ENCODE peak calls at places on chromosomes 4 and X, in nine cellular contexts. V is stomach, X is RWPE1, F is iPS-NIHi11, E is GM13976, L is ureter, I is EL, T is cardiac fibroblast, Z is left lung. U is an unnamed sample.

GRCh38 chr4:85829276-85830051 is 354.5 kb downstream of the ARHGAP24 start:
- DNase-seq in F (no peak), X (no peak), L (no peak), I (no peak), V (no peak), T (no peak), E (no peak), Z (no peak), U (no peak)

GRCh38 chrX:20547649-20548051 is 280.9 kb upstream of the RPS6KA3 start:
- DNase-seq in F (peak; percentile 5), Z (no peak), I (peak; percentile 10), X (no peak), L (no peak), E (no peak), T (peak; percentile 54), V (no peak), U (no peak)

GRCh38 chr4:55887594-55887993 is 34.1 kb downstream of the EXOC1 start:
- DNase-seq in Z (no peak), T (peak; percentile 4), F (peak; percentile 19), X (no peak), V (no peak), L (no peak), I (no peak), E (no peak), U (no peak)

GRCh38 chrX:150933945-150934350 is 35.5 kb upstream of the CD99L2 start:
- DNase-seq in I (no peak), Z (no peak), V (no peak), T (no peak), E (no peak), X (no peak), L (no peak), F (no peak), U (no peak)

GRCh38 chr4:89586864-89587263 is 250.1 kb downstream of the SNCA start:
- DNase-seq in Z (no peak), F (no peak), T (peak; percentile 35), I (no peak), X (peak; percentile 16), V (no peak), E (no peak), L (no peak), U (no peak)

GRCh38 chr4:188387134-188387791 is 248.0 kb downstream of the TRIML1 start:
- DNase-seq in Z (no peak), L (no peak), T (peak; percentile 28), X (peak; percentile 41), I (no peak), F (peak; percentile 26), E (no peak), V (no peak), U (no peak)

GRCh38 chr4:100188829-100189228 is 1.4 kb downstream of the DDIT4L start:
- DNase-seq in X (no peak), F (no peak), T (no peak), I (no peak), V (no peak), L (no peak), E (no peak), Z (no peak), U (no peak)

GRCh38 chr4:17336524-17336941 is 175.4 kb downstream of the QDPR start:
- DNase-seq in E (peak; percentile 57), V (no peak), X (peak; percentile 31), T (peak; percentile 33), Z (no peak), F (no peak), L (no peak), I (no peak), U (peak; percentile 75)

GRCh38 chrX:106249706-106250379 is 81.7 kb downstream of the PWWP3B start:
- DNase-seq in F (no peak), E (no peak), V (no peak), Z (no peak), I (no peak), X (no peak), L (no peak), T (peak; percentile 43), U (no peak)

GRCh38 chr4:102042843-102043802 is 252.6 kb downstream of the BANK1 start:
- DNase-seq in X (no peak), I (no peak), F (no peak), L (no peak), V (no peak), E (no peak), Z (no peak), T (no peak), U (no peak)

GRCh38 chr4:168955674-168956073 is 54.4 kb downstream of the CBR4 start:
- DNase-seq in T (peak; percentile 4), Z (no peak), I (no peak), X (no peak), L (no peak), V (no peak), E (no peak), F (no peak), U (no peak)

GRCh38 chr4:101018836-101019235 is 328.5 kb downstream of the PPP3CA start:
- DNase-seq in L (no peak), V (no peak), F (no peak), T (no peak), E (peak; percentile 51), I (no peak), Z (no peak), X (no peak), U (no peak)

GRCh38 chr4:142901166-142901662 is 55.1 kb upstream of the INPP4B start:
- DNase-seq in V (no peak), Z (no peak), I (peak; percentile 46), E (no peak), T (peak; percentile 2), L (no peak), X (no peak), F (no peak), U (no peak)

GRCh38 chrX:136179133-136179532 is 31.8 kb downstream of the FHL1 start:
- DNase-seq in Z (no peak), E (no peak), X (no peak), L (no peak), T (no peak), I (no peak), F (no peak), V (no peak), U (no peak)

GRCh38 chr4:129144755-129145206 is 48.8 kb downstream of the C4orf33 start:
- DNase-seq in X (no peak), E (no peak), F (no peak), T (peak; percentile 10), V (no peak), Z (no peak), L (no peak), I (no peak), U (no peak)

GRCh38 chrX:9148626-9149385 is 114.9 kb upstream of the FAM9B start:
- DNase-seq in F (peak; percentile 14), V (no peak), T (peak; percentile 62), L (no peak), X (peak; percentile 17), I (peak; percentile 80), Z (no peak), E (no peak), U (no peak)

GRCh38 chr4:154314248-154314647 is 177.4 kb downstream of the DCHS2 start:
- DNase-seq in V (no peak), Z (no peak), L (no peak), E (no peak), T (peak; percentile 40), F (no peak), X (no peak), I (peak; percentile 4), U (no peak)

GRCh38 chr4:22389240-22389871 is 126.5 kb downstream of the ADGRA3 start:
- DNase-seq in F (peak; percentile 62), L (peak; percentile 57), T (peak; percentile 90), Z (no peak), E (peak; percentile 11), I (peak; percentile 70), V (peak; percentile 45), X (peak; percentile 44), U (no peak)

GRCh38 chr4:72969957-72970356 is 99.6 kb downstream of the COX18 start:
- DNase-seq in L (no peak), E (no peak), T (peak; percentile 73), Z (no peak), X (no peak), I (no peak), V (no peak), F (no peak), U (peak; percentile 80)

GRCh38 chr4:28558871-28559270 is 1698.2 kb downstream of the STIM2 start:
- DNase-seq in X (no peak), Z (no peak), V (no peak), L (no peak), E (no peak), F (no peak), T (no peak), I (no peak), U (no peak)

GRCh38 chr4:12846368-12846767 is 637.8 kb downstream of the RAB28 start:
- DNase-seq in V (no peak), L (no peak), X (no peak), F (no peak), I (no peak), E (no peak), T (no peak), Z (no peak), U (no peak)

GRCh38 chr4:165332502-165332901 is 5.0 kb downstream of the MSMO1 start:
- DNase-seq in L (no peak), Z (no peak), I (no peak), X (no peak), T (no peak), F (no peak), V (no peak), E (no peak), U (no peak)